ENCODE peak calls at places on chromosomes 16 and 17, in five cellular contexts. E, L, V, J and Q are unnamed samples.

GRCh38 chr16:87305505-87306391 is 11.4 kb downstream of the C16orf95 start:
- DNase-seq in V (no peak), J (peak; percentile 30), L (no peak), E (peak; percentile 77), Q (peak; percentile 35)

GRCh38 chr17:67673006-67673405 is 44.7 kb upstream of the NOL11 start:
- DNase-seq in J (no peak), E (no peak), L (no peak), V (no peak), Q (no peak)

GRCh38 chr16:11972128-11972527 is 4.4 kb upstream of the SNX29 start:
- DNase-seq in V (no peak), L (peak; percentile 72), E (no peak), J (no peak), Q (peak; percentile 32)

GRCh38 chr17:40633871-40634270 is 13.7 kb downstream of the SMARCE1 start:
- DNase-seq in V (no peak), J (no peak), E (no peak), L (no peak), Q (peak; percentile 18)

GRCh38 chr16:85252461-85252860 is 140.2 kb upstream of the CIBAR2 start:
- DNase-seq in E (no peak), J (no peak), L (no peak), V (no peak), Q (no peak)

GRCh38 chr16:11100239-11100750 is 155.7 kb downstream of the SOCS1 start:
- DNase-seq in J (peak; percentile 99), L (no peak), V (no peak), E (peak; percentile 53), Q (peak; percentile 94)

GRCh38 chr17:66915792-66916191 is 48.7 kb upstream of the CACNG4 start:
- DNase-seq in J (no peak), E (no peak), L (no peak), V (no peak), Q (no peak)

GRCh38 chr16:89687092-89687940 is 827 bp downstream of the CDK10 start:
- DNase-seq in L (peak; percentile 99), E (no peak), J (peak; percentile 34), V (no peak), Q (peak; percentile 84)

GRCh38 chr17:66403846-66404597 is 101.6 kb downstream of the PRKCA start:
- DNase-seq in V (no peak), J (peak; percentile 36), E (no peak), L (no peak), Q (no peak)

GRCh38 chr17:322006-322780 is 30.4 kb downstream of the RPH3AL start:
- DNase-seq in E (peak; percentile 35), J (no peak), V (no peak), L (no peak), Q (no peak)

GRCh38 chr16:67415872-67416793 is at the start of gene ZDHHC1:
- DNase-seq in V (no peak), E (peak; percentile 80), L (no peak), J (peak; percentile 65), Q (peak; percentile 90)

GRCh38 chr17:44314869-44315661 is 6.7 kb downstream of the RUNDC3A start:
- DNase-seq in E (peak; percentile 88), L (no peak), J (no peak), V (no peak), Q (peak; percentile 70)

GRCh38 chr16:60225541-60225940 is 1491.4 kb upstream of the GOT2 start:
- DNase-seq in V (no peak), L (no peak), J (no peak), E (no peak), Q (no peak)

GRCh38 chr17:5854871-5855554 is 215.2 kb upstream of the WSCD1 start:
- DNase-seq in L (no peak), V (no peak), J (no peak), E (peak; percentile 4), Q (no peak)

GRCh38 chr17:56832446-56832845 is 1.3 kb downstream of the C17orf67 start:
- DNase-seq in E (no peak), L (peak; percentile 33), J (no peak), V (no peak), Q (peak; percentile 8)

GRCh38 chr17:81036128-81036891 is 1.4 kb downstream of the BAIAP2 start:
- DNase-seq in V (no peak), L (no peak), J (no peak), E (no peak), Q (peak; percentile 49)

GRCh38 chr17:69672924-69673323 is 258.4 kb downstream of the MAP2K6 start:
- DNase-seq in E (no peak), J (peak; percentile 62), L (no peak), V (peak; percentile 5), Q (peak; percentile 70)

GRCh38 chr16:50866806-50867205 is 124.9 kb downstream of the CYLD start:
- DNase-seq in J (no peak), E (no peak), L (no peak), V (no peak), Q (no peak)

GRCh38 chr16:89884041-89884421 is 10.6 kb downstream of the TCF25 start:
- DNase-seq in J (no peak), E (no peak), V (no peak), L (no peak), Q (no peak)

GRCh38 chr17:36942631-36943125 is 5.4 kb downstream of the LHX1 start:
- DNase-seq in E (peak; percentile 42), L (no peak), V (no peak), J (no peak), Q (no peak)

GRCh38 chr17:79078476-79079190 is 4.0 kb downstream of the ENGASE start:
- DNase-seq in L (no peak), J (no peak), V (no peak), E (no peak), Q (no peak)

GRCh38 chr17:48545539-48545938 is 630 bp upstream of the HOXB2 start:
- DNase-seq in L (no peak), J (no peak), V (no peak), E (no peak), Q (no peak)

GRCh38 chr17:74671031-74671771 is 41.5 kb downstream of the CD300LF start:
- DNase-seq in V (peak; percentile 26), E (peak; percentile 97), J (peak; percentile 71), L (peak; percentile 67), Q (peak; percentile 81)

GRCh38 chr17:74919440-74920305 is 3.4 kb downstream of the USH1G start:
- DNase-seq in J (peak; percentile 6), L (peak; percentile 64), E (peak; percentile 86), V (no peak), Q (peak; percentile 65)

GRCh38 chr16:21169249-21169981 is 10.9 kb downstream of the LDAF1 start:
- DNase-seq in E (no peak), V (no peak), J (peak; percentile 80), L (no peak), Q (peak; percentile 81)

GRCh38 chr16:29862383-29862883 is 593 bp downstream of the CDIPT start:
- DNase-seq in J (no peak), V (no peak), E (no peak), L (no peak), Q (peak; percentile 58)

GRCh38 chr16:84117482-84117843 is 721 bp upstream of the MBTPS1 start:
- DNase-seq in J (peak; percentile 53), V (no peak), L (no peak), E (no peak), Q (no peak)

GRCh38 chr17:81030726-81031570 is 4.0 kb upstream of the BAIAP2 start:
- DNase-seq in V (no peak), E (no peak), L (peak; percentile 40), J (no peak), Q (no peak)

GRCh38 chr17:76080207-76080933 is 1.4 kb downstream of the ZACN start:
- DNase-seq in J (no peak), L (no peak), V (no peak), E (peak; percentile 62), Q (no peak)

GRCh38 chr16:324451-325334 is 27.8 kb downstream of the AXIN1 start:
- DNase-seq in V (no peak), L (no peak), J (no peak), E (no peak), Q (no peak)

GRCh38 chr16:56865394-56866062 is 521 bp downstream of the SLC12A3 start:
- DNase-seq in J (no peak), V (no peak), L (no peak), E (no peak), Q (no peak)
- H2AFZ ChIP-seq in J (no peak overlapping the region), V (no peak overlapping the region), L (no peak overlapping the region), E (no peak overlapping the region), Q (no peak overlapping the region)

DNA sequence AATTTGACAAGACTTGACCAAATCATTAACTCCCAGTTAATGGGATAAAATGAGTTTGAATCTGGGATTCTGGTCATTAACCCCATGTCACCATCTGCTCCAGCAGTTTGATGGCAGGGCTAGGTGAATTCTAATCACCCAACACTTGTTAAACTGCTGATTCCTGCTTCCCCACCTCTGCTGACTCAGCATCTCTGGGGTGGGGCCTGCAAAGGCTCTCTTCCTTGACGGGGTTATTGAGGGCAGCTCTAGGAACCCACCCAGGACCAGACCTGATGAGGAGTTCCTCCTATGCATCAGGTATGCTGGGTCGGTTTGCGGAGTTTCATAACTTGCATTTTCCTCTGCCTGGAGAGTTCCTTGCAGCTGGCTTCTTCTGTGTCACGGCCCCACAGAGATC is 93.5 kb upstream of the CCL2 start:
- DNase-seq in V (no peak), J (no peak), L (no peak), E (no peak), Q (no peak)
- H3K9ac ChIP-seq in V (no peak overlapping the region), J (no peak overlapping the region), L (no peak overlapping the region), E (no peak overlapping the region), Q (no peak overlapping the region)

DNA sequence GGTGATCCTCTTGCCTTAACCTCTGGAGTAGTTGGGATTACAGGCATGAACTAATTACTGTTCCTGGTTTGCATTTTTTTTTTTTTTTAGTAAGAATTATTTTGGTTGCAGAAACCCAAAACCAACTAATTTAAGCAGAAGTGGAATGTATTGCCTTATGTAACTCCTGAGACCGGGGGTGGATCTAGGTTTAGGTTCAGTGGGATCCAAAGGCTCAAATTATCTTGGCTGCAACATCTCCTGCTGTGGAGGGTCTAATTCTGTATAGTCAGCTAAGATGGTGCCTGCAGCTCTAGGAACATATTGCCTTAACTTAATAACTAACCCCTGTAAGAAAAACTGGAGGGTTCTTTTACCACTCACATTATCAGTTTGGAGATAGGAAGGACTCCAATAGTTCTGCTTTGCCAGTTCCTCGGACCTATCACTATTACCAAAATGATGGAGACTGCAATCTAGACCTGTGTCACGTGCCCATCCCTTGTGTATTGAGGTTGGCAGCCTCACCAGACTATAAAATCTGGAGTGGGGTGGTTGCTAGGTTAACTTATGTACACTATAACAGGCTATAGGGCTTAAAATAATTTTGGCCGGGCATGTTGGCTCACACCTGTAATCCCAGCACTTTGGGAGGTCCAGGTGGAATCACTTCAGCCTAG is 8.5 kb downstream of the SNTB2 start:
- DNase-seq in E (no peak), V (no peak), J (no peak), L (no peak), Q (no peak)
- H4K20me1 ChIP-seq in E (no peaks in the 10 kb centered on the region), V (no peaks in the 10 kb centered on the region), J (no peaks in the 10 kb centered on the region), L (peaks cover 5% of the 10 kb centered on the region), Q (no peaks in the 10 kb centered on the region)

GRCh38 chr17:30950189-30950588 is 20.6 kb upstream of the RNF135 start:
- DNase-seq in J (no peak), V (no peak), E (no peak), L (no peak), Q (no peak)
- H2AFZ ChIP-seq in J (no peak overlapping the region), V (no peak overlapping the region), E (no peak overlapping the region), L (no peak overlapping the region), Q (peak overlapping the region; percentile 27)

GRCh38 chr17:50397919-50398285 is 579 bp upstream of the LRRC59 start:
- DNase-seq in E (peak; percentile 52), L (no peak), J (no peak), V (no peak), Q (no peak)
- H3K9ac ChIP-seq in E (no peak overlapping the region), L (peak overlapping the region; percentile 98), J (no peak overlapping the region), V (no peak overlapping the region), Q (peak overlapping the region; percentile 100)